ENCODE peak calls at places on chromosomes 12 and 14, in seven cellular contexts. H is Caco-2, Q is ovary, P is AG04449, S is heart right ventricle, M is Peyer's patch, O is bronchial epithelial cell. B is an unnamed sample.

GRCh38 chr14:69081271-69081670 is 71.6 kb downstream of the DCAF5 start:
- DNase-seq in H (no peak), Q (no peak), P (no peak), S (no peak), M (no peak), O (no peak), B (no peak)

GRCh38 chr12:92860521-92860920 is 68.6 kb downstream of the EEA1 start:
- DNase-seq in H (no peak), Q (no peak), P (no peak), S (no peak), M (no peak), O (no peak), B (no peak)

GRCh38 chr12:80553316-80553715 is 109.3 kb downstream of the PTPRQ start:
- DNase-seq in H (no peak), Q (no peak), P (peak; percentile 73), S (no peak), M (no peak), O (peak; percentile 83), B (no peak)

GRCh38 chr14:32779845-32780244 is 158.8 kb upstream of the NPAS3 start:
- DNase-seq in H (no peak), Q (no peak), P (no peak), S (no peak), M (no peak), O (peak; percentile 4), B (no peak)

GRCh38 chr12:14836336-14837210 is 6.8 kb downstream of the ART4 start:
- DNase-seq in H (peak; percentile 33), Q (no peak), P (peak; percentile 67), S (no peak), M (no peak), O (peak; percentile 91), B (no peak)

GRCh38 chr14:20748439-20748838 is 2.8 kb downstream of the EDDM3A start:
- DNase-seq in H (no peak), Q (no peak), P (no peak), S (no peak), M (no peak), O (no peak), B (no peak)

GRCh38 chr12:24198936-24199644 is 249.6 kb upstream of the SOX5 start:
- DNase-seq in H (no peak), Q (no peak), P (no peak), S (no peak), M (no peak), O (no peak), B (no peak)

GRCh38 chr12:10397311-10397710 is 7.5 kb upstream of the KLRK1 start:
- DNase-seq in H (no peak), Q (no peak), P (no peak), S (no peak), M (no peak), O (no peak), B (no peak)

GRCh38 chr12:67045650-67046049 is 223.5 kb upstream of the CAND1 start:
- DNase-seq in H (no peak), Q (no peak), P (no peak), S (no peak), M (no peak), O (no peak), B (no peak)

GRCh38 chr12:50326636-50327284 is 43.4 kb upstream of the LIMA1 start:
- DNase-seq in H (no peak), Q (no peak), P (no peak), S (no peak), M (peak; percentile 49), O (peak; percentile 55), B (peak; percentile 77)

GRCh38 chr12:116153096-116153495 is 124.4 kb downstream of the MED13L start:
- DNase-seq in H (no peak), Q (no peak), P (no peak), S (no peak), M (no peak), O (peak; percentile 25), B (no peak)

GRCh38 chr14:80434574-80435321 is 223.4 kb upstream of the DIO2 start:
- DNase-seq in H (no peak), Q (no peak), P (no peak), S (no peak), M (no peak), O (peak; percentile 94), B (no peak)

GRCh38 chr12:24903305-24904088 is 45.4 kb downstream of the BCAT1 start:
- DNase-seq in H (no peak), Q (no peak), P (no peak), S (no peak), M (no peak), O (no peak), B (no peak)

GRCh38 chr12:127450822-127451221 is 816.1 kb upstream of the TMEM132C start:
- DNase-seq in H (no peak), Q (no peak), P (no peak), S (no peak), M (no peak), O (no peak), B (no peak)

GRCh38 chr12:11621797-11622423 is 27.6 kb upstream of the ETV6 start:
- DNase-seq in H (peak; percentile 29), Q (no peak), P (no peak), S (peak; percentile 20), M (peak; percentile 59), O (no peak), B (no peak)

GRCh38 chr14:21070610-21071224 is 613 bp downstream of the ARHGEF40 start:
- DNase-seq in H (peak; percentile 52), Q (peak; percentile 74), P (no peak), S (peak; percentile 66), M (peak; percentile 58), O (no peak), B (no peak)

GRCh38 chr12:6556857-6557256 is 1.0 kb upstream of the IFFO1 start:
- DNase-seq in H (no peak), Q (no peak), P (no peak), S (no peak), M (no peak), O (no peak), B (no peak)

GRCh38 chr12:55955344-55955743 is 10.5 kb downstream of the PMEL start:
- DNase-seq in H (no peak), Q (no peak), P (no peak), S (no peak), M (no peak), O (no peak), B (no peak)

GRCh38 chr12:55957106-55957859 is 8.6 kb downstream of the PMEL start:
- DNase-seq in H (no peak), Q (no peak), P (no peak), S (no peak), M (peak; percentile 63), O (peak; percentile 51), B (peak; percentile 81)

DNA sequence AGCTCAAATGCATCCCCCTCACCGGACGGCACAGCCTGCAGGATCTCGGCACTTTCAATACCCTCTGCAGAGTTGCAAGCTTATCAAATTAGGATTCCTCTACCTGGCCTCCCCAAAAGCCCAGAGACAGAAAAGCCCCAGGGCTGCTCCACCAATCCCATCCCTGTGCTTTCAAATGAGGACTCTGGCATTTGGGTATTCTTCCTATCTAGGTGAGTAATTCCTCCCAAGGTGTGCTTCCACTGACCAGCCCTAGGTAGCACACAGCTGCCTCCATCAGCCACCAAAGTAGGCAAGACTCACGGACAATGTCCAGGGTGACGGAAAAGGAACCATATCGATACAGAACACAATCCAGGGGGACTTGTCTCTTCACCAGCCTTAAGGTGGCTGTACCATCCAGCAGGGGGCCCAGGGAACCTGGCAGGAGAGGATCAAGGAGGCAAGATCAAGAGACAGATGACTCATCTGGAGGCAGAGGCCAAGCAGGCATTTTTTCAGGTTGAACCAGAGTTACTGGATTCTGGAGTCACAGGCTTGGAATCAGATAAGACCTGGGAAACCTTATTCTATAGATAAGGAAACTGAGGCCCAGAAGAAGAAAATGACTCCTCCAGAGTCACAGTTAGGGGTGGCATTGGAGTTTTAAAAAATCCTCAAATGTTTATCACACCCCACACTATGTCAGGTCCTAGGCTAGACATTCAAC is 9.9 kb downstream of the PMEL start:
- DNase-seq in H (peak; percentile 90), Q (no peak), P (no peak), S (no peak), M (peak; percentile 77), O (peak; percentile 93), B (peak; percentile 78)
- TF ChIP-seq CTCF in H (peak; percentile 69), Q (no peak), P (peak; percentile 35), S (no peak), M (peak; percentile 53), O (peak; percentile 72), B (peak; percentile 19)

GRCh38 chr12:57479376-57480115 is at the start of gene ARHGAP9:
- DNase-seq in H (no peak), Q (no peak), P (no peak), S (no peak), M (peak; percentile 82), O (no peak), B (no peak)
- H3K4me3 ChIP-seq in H (no peak within 1 kb of the TSS), Q (no peak within 1 kb of the TSS), P (no peak within 1 kb of the TSS), S (no peak within 1 kb of the TSS), M (peak within 1 kb of the TSS; percentile 56), O (no peak within 1 kb of the TSS), B (no peak within 1 kb of the TSS)

DNA sequence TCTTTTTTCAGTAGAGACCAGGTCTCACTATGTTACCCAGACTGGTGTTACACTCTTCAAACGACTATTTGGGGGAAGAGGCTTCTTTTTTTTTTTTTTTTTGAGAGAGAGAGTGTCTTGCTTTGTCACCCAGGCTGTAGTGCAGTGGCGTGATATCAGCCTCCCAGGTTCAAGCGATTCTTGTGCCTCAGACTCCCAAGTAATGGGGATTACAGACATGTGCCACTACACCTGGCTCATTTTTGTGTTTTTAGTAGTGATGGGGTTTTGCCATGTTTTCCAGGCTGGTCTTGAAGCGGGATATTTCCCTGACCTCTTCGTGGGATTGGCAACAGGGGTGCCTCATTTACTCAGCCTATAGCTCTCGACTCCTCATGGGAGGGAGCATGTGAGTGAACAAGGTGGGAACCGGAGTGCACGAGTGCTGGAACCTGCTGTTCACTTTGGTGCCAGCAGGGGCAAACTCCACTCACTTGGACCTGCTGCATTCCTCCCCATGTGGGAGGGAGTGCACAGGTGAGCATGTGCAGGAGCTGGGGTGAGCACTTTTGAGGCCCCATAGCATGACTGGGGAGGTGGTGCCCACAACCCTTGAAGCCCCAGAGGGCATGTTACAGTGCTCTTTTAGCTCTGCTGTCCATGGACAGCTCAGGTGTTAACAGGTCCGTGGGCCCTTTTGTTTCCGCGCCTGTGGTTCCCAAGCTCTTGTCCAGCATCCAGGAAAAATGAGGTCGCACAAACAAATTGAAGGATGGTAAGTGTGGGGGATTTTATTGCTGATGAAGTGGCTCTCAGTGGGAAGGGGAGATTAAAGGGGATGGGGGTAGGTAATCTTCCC is 79.1 kb upstream of the HECTD1 start:
- DNase-seq in H (peak; percentile 45), Q (no peak), P (no peak), S (no peak), M (peak; percentile 50), O (no peak), B (no peak)
- TF ChIP-seq CTCF in H (peak; percentile 25), Q (no peak), P (peak; percentile 14), S (peak; percentile 11), M (peak; percentile 40), O (peak; percentile 38), B (peak; percentile 8)

GRCh38 chr12:3753549-3754284 is 808 bp upstream of the CRACR2A start:
- DNase-seq in H (no peak), Q (peak; percentile 71), P (no peak), S (peak; percentile 35), M (no peak), O (no peak), B (no peak)
- H3K4me3 ChIP-seq in H (peak overlapping the region; percentile 67), Q (peak overlapping the region; percentile 36), P (no peak overlapping the region), S (peak overlapping the region; percentile 64), M (peak overlapping the region; percentile 55), O (no peak overlapping the region), B (no peak overlapping the region)

DNA sequence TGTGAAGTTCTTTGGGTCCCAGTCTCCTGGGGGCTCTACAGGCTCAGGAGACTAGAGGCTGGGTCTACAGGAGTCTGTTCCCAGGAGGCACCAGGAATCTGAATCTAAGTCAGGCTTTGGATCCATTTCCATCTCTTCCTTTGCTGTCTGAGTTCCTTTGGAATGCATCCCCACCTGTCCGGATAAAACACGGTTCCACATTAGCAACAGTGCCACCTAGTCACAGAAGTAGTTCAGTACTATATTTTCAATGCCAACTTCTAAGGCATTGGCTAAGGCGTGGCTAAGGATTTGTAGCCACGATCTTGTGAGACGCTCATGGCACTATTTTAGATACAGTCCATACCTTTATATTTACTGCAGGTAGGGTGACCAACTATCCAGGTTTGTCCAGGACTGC is 15.1 kb downstream of the ZC2HC1C start:
- DNase-seq in H (peak; percentile 11), Q (no peak), P (no peak), S (no peak), M (no peak), O (peak; percentile 38), B (no peak)
- TF ChIP-seq CTCF in H (peak; percentile 7), Q (no peak), P (no peak), S (no peak), M (peak; percentile 60), O (peak; percentile 57), B (peak; percentile 52)

B was measured in LNCaP clone FGC.